ENCODE peak calls at places on chromosomes 11 and 22, in nine cellular contexts. K, E, L, C, P, U, I, X and J are unnamed samples.
A peak's percentile ranks its signal among the peaks of the same experiment; 100 is the strongest.

GRCh38 chr11:65883786-65884715 is 4.2 kb downstream of the FIBP start:
- DNase-seq in K (no peak), E (no peak), L (no peak), C (no peak), P (no peak), U (peak; percentile 16), I (no peak), X (no peak), J (no peak)

GRCh38 chr22:27348634-27349033 is 452.9 kb downstream of the MN1 start:
- DNase-seq in K (no peak), E (no peak), L (no peak), C (no peak), P (no peak), U (no peak), I (peak; percentile 43), X (no peak), J (no peak)

GRCh38 chr11:45834298-45834756 is 12.9 kb upstream of the CRY2 start:
- DNase-seq in K (no peak), E (no peak), L (no peak), C (no peak), P (no peak), U (no peak), I (no peak), X (no peak), J (no peak)

GRCh38 chr22:39661842-39662676 is 91.5 kb downstream of the CACNA1I start:
- DNase-seq in K (peak; percentile 80), E (peak; percentile 61), L (no peak), C (no peak), P (no peak), U (no peak), I (no peak), X (no peak), J (peak; percentile 41)

GRCh38 chr11:129426776-129427175 is 51.1 kb downstream of the BARX2 start:
- DNase-seq in K (no peak), E (no peak), L (no peak), C (no peak), P (no peak), U (no peak), I (no peak), X (no peak), J (no peak)

GRCh38 chr22:39176673-39177455 is 24.4 kb upstream of the CBX7 start:
- DNase-seq in K (no peak), E (no peak), L (no peak), C (no peak), P (no peak), U (no peak), I (no peak), X (no peak), J (no peak)

GRCh38 chr11:19370100-19370861 is 129.5 kb upstream of the E2F8 start:
- DNase-seq in K (no peak), E (no peak), L (peak; percentile 83), C (no peak), P (peak; percentile 67), U (no peak), I (peak; percentile 31), X (no peak), J (no peak)

GRCh38 chr22:45518580-45518991 is 15.9 kb downstream of the FBLN1 start:
- DNase-seq in K (no peak), E (no peak), L (no peak), C (no peak), P (no peak), U (no peak), I (no peak), X (no peak), J (no peak)

GRCh38 chr11:35274909-35275807 is 136.2 kb downstream of the CD44 start:
- DNase-seq in K (peak; percentile 57), E (no peak), L (no peak), C (peak; percentile 35), P (no peak), U (no peak), I (no peak), X (no peak), J (no peak)

DNA sequence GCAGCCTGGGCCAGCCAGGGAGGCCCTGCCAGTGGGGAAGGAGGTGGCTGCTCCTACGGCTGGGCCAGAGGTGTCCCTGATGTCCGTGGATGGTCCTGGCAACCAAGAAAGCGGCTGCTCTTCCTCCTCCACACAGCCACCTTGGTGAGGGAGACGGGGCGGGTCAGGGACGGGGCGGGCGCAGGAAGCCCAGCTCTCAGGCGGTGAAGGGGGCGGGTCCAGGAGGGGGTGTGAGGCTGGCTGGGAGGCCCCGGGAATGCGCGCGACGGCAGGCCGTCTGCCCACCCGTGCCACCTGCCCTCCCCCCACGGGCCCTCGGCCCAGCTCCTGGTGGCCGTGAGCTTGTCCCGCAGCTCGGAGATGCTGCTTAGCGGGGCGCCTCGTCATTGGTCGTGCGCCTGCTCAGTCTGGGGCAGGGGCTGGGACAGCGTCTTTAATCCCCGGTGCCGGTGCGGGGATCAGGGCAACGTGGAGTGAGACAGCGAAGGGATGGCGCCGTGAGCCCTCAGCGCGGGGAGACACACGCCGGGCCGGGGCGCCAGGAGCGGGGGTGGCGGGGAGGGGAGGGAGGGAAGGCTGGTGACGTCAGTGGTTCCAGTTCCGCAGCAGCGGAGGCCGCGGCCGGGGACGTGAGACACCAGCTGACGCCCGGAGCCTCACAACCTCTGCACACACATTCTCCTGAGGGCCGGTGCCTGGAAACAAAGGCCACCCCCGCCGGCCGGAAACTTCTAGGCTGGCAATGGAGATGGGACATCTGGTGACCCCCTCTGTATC is 6.7 kb upstream of the BRSK2 start:
- DNase-seq in K (peak; percentile 75), E (peak; percentile 90), L (peak; percentile 83), C (peak; percentile 80), P (peak; percentile 48), U (no peak), I (peak; percentile 79), X (peak; percentile 55), J (peak; percentile 68)
- TF ChIP-seq CTCF in K (no peak), E (no peak), L (no peak), C (no peak), P (no peak), U (no peak), I (peak; percentile 14), X (peak; percentile 38), J (no peak)

GRCh38 chr11:117096140-117096972 is 1.9 kb downstream of the SIK3 start:
- DNase-seq in K (peak; percentile 47), E (peak; percentile 82), L (no peak), C (no peak), P (no peak), U (no peak), I (no peak), X (peak; percentile 8), J (peak; percentile 37)

GRCh38 chr11:117096973-117097566 is 1.2 kb downstream of the SIK3 start:
- DNase-seq in K (no peak), E (no peak), L (no peak), C (no peak), P (no peak), U (no peak), I (no peak), X (no peak), J (no peak)

GRCh38 chr11:117099681-117100080 is 1.5 kb upstream of the SIK3 start:
- DNase-seq in K (no peak), E (no peak), L (no peak), C (no peak), P (no peak), U (no peak), I (no peak), X (no peak), J (no peak)

GRCh38 chr11:117097567-117098268 is 510 bp downstream of the SIK3 start:
- DNase-seq in K (peak; percentile 45), E (peak; percentile 54), L (peak; percentile 61), C (peak; percentile 44), P (no peak), U (peak; percentile 38), I (no peak), X (no peak), J (no peak)

GRCh38 chr11:117098269-117099231 is at the start of gene SIK3:
- DNase-seq in K (peak; percentile 93), E (peak; percentile 99), L (peak; percentile 97), C (peak; percentile 94), P (peak; percentile 83), U (peak; percentile 91), I (peak; percentile 89), X (peak; percentile 85), J (peak; percentile 96)
- TF ChIP-seq CTCF in K (no peak), E (peak; percentile 71), L (peak; percentile 39), C (peak; percentile 24), P (no peak), U (no peak), I (peak; percentile 81), X (peak; percentile 43), J (no peak)

DNA sequence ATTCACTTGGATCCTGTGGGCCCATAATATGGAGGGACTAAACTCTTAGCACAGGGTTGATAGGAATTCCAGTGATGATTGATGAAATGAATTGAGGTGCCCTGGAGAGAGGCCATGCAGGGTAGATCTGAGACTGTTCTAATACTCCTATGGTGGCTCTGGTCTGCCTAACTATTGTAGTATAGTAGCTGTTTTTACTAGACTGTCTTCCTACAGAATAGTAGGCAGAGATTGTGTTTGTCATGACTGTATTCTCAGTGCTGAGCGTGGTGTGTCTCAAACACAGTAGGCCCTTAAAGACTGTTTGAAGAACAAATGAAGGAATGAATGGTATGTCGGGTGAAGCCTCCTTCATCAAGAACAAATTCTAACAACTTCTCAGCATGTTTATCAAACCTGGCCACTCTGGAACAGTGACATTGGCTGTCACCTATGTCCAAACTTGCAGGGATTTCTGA is 107.0 kb upstream of the SESN3 start:
- DNase-seq in K (no peak), E (no peak), L (no peak), C (no peak), P (no peak), U (no peak), I (no peak), X (no peak), J (no peak)
- TF ChIP-seq CTCF in K (no peak), E (no peak), L (no peak), C (no peak), P (no peak), U (no peak), I (no peak), X (no peak), J (no peak)

GRCh38 chr11:12052676-12053605 is 44.5 kb upstream of the DKK3 start:
- DNase-seq in K (peak; percentile 16), E (peak; percentile 3), L (no peak), C (no peak), P (no peak), U (no peak), I (no peak), X (no peak), J (no peak)
- TF ChIP-seq CTCF in K (no peak), E (no peak), L (no peak), C (no peak), P (no peak), U (no peak), I (no peak), X (no peak), J (no peak)

GRCh38 chr22:22716136-22716535 is 71.7 kb downstream of the GGTLC2 start:
- DNase-seq in K (no peak), E (no peak), L (no peak), C (no peak), P (no peak), U (no peak), I (no peak), X (no peak), J (no peak)

GRCh38 chr22:22717723-22718122 is 73.3 kb downstream of the GGTLC2 start:
- DNase-seq in K (no peak), E (no peak), L (no peak), C (no peak), P (no peak), U (no peak), I (no peak), X (no peak), J (no peak)

GRCh38 chr22:22720724-22721261 is 76.4 kb downstream of the GGTLC2 start:
- DNase-seq in K (no peak), E (peak; percentile 42), L (no peak), C (no peak), P (no peak), U (no peak), I (no peak), X (no peak), J (peak; percentile 39)

GRCh38 chr22:22721681-22722309 is 77.4 kb downstream of the GGTLC2 start:
- DNase-seq in K (no peak), E (no peak), L (no peak), C (no peak), P (no peak), U (no peak), I (peak; percentile 83), X (no peak), J (no peak)

GRCh38 chr22:22720201-22720723 is 75.8 kb downstream of the GGTLC2 start:
- DNase-seq in K (peak; percentile 51), E (peak; percentile 52), L (no peak), C (no peak), P (no peak), U (no peak), I (peak; percentile 34), X (peak; percentile 42), J (peak; percentile 41)
- TF ChIP-seq CTCF in K (peak; percentile 39), E (peak; percentile 24), L (no peak), C (no peak), P (no peak), U (peak; percentile 23), I (peak; percentile 33), X (peak; percentile 65), J (no peak)